ENCODE peak calls at places on chromosomes 13 and 19, in eight cellular contexts. A is body of pancreas, I is tibial artery, Y is A549, Z is gastrocnemius medialis, C is IMR-90, K is foreskin keratinocyte, M is mucosa of descending colon. O is an unnamed sample. For H3K4me1, the result is how much of the 10 kb centered on the place peaks cover.

GRCh38 chr19:29811125-29812079 is at the start of gene CCNE1:
- DNase-seq in A (peak), I (peak), Y (peak), Z (peak), C (peak), K (peak), M (peak), O (peak)

GRCh38 chr13:35920816-35921215 is 210.4 kb downstream of the DCLK1 start:
- DNase-seq in A (no peak), I (no peak), Y (no peak), Z (no peak), C (no peak), K (no peak), M (no peak), O (no peak)

GRCh38 chr13:43908156-43909126 is 28.7 kb downstream of the LACC1 start:
- DNase-seq in A (peak), I (no peak), Y (peak), Z (no peak), C (peak), K (peak), M (peak), O (peak)

GRCh38 chr19:30070970-30071632 is 129.1 kb downstream of the URI1 start:
- DNase-seq in A (no peak), I (peak), Y (no peak), Z (no peak), C (no peak), K (no peak), M (no peak), O (no peak)

GRCh38 chr13:57630661-57631606 is 610 bp upstream of the PCDH17 start:
- DNase-seq in A (peak), I (no peak), Y (no peak), Z (no peak), C (no peak), K (peak), M (no peak), O (no peak)

GRCh38 chr13:52931913-52932312 is 83.5 kb upstream of the PCDH8 start:
- DNase-seq in A (no peak), I (no peak), Y (no peak), Z (no peak), C (no peak), K (no peak), M (no peak), O (no peak)

GRCh38 chr13:50990050-50990449 is 80.5 kb downstream of the RNASEH2B start:
- DNase-seq in A (no peak), I (no peak), Y (no peak), Z (no peak), C (no peak), K (no peak), M (no peak), O (no peak)

GRCh38 chr13:77113496-77113895 is 86.5 kb upstream of the FBXL3 start:
- DNase-seq in A (no peak), I (no peak), Y (no peak), Z (no peak), C (no peak), K (no peak), M (no peak), O (no peak)

GRCh38 chr13:29284726-29285125 is 310.8 kb downstream of the SLC7A1 start:
- DNase-seq in A (no peak), I (no peak), Y (no peak), Z (no peak), C (no peak), K (no peak), M (no peak), O (no peak)

GRCh38 chr19:35648017-35648961 is at the start of gene COX6B1:
- DNase-seq in A (peak), I (peak), Y (peak), Z (peak), C (peak), K (peak), M (peak), O (peak)

GRCh38 chr13:113064534-113065405 is 40.8 kb upstream of the F7 start:
- DNase-seq in A (no peak), I (no peak), Y (peak), Z (no peak), C (peak), K (peak), M (no peak), O (no peak)

GRCh38 chr19:53308339-53308811 is 25.2 kb upstream of the ZNF845 start:
- DNase-seq in A (peak), I (no peak), Y (no peak), Z (no peak), C (no peak), K (no peak), M (peak), O (no peak)

GRCh38 chr19:46963093-46963734 is 56.4 kb upstream of the NPAS1 start:
- DNase-seq in A (no peak), I (no peak), Y (no peak), Z (no peak), C (peak), K (no peak), M (no peak), O (no peak)

GRCh38 chr13:110799246-110800236 is 86.0 kb downstream of the ING1 start:
- DNase-seq in A (peak), I (peak), Y (no peak), Z (no peak), C (peak), K (no peak), M (no peak), O (peak)

GRCh38 chr13:99384468-99384867 is 77.3 kb upstream of the GPR183 start:
- DNase-seq in A (no peak), I (no peak), Y (no peak), Z (no peak), C (no peak), K (no peak), M (no peak), O (no peak)

GRCh38 chr13:26785845-26786630 is 25.5 kb upstream of the GPR12 start:
- DNase-seq in A (peak), I (no peak), Y (no peak), Z (peak), C (no peak), K (no peak), M (peak), O (peak)

GRCh38 chr13:108947551-108948030 is 318.2 kb downstream of the MYO16 start:
- DNase-seq in A (peak), I (peak), Y (no peak), Z (peak), C (peak), K (no peak), M (no peak), O (peak)

GRCh38 chr19:23799321-23799720 is 40.6 kb upstream of the ZNF681 start:
- DNase-seq in A (peak), I (no peak), Y (no peak), Z (no peak), C (no peak), K (no peak), M (no peak), O (no peak)

GRCh38 chr19:45881909-45882528 is 3.9 kb downstream of the IRF2BP1 start:
- DNase-seq in A (peak), I (no peak), Y (no peak), Z (no peak), C (no peak), K (no peak), M (peak), O (no peak)
- H3K4me1 ChIP-seq in A (half or more), I (half or more), Y (under half), Z (under half), C (under half), K (under half), M (half or more), O (under half)

GRCh38 chr19:17775991-17776803 is 18.7 kb upstream of the B3GNT3 start:
- DNase-seq in A (no peak), I (no peak), Y (no peak), Z (no peak), C (peak), K (no peak), M (no peak), O (no peak)
- TF ChIP-seq CTCF in A (no peak), I (no peak), Y (no peak), Z (no peak), C (no peak), K (no peak), M (no peak), O (no peak)

GRCh38 chr19:1852294-1852646 is 4.0 kb upstream of the REXO1 start:
- DNase-seq in A (no peak), I (no peak), Y (no peak), Z (no peak), C (no peak), K (no peak), M (no peak), O (no peak)

GRCh38 chr19:1851581-1852293 is 3.5 kb upstream of the REXO1 start:
- DNase-seq in A (no peak), I (no peak), Y (no peak), Z (no peak), C (no peak), K (no peak), M (no peak), O (no peak)

GRCh38 chr19:1853295-1854031 is 5.2 kb upstream of the REXO1 start:
- DNase-seq in A (peak), I (peak), Y (peak), Z (peak), C (peak), K (peak), M (peak), O (peak)

GRCh38 chr19:1854032-1854541 is 5.8 kb upstream of the REXO1 start:
- DNase-seq in A (no peak), I (peak), Y (no peak), Z (no peak), C (no peak), K (no peak), M (no peak), O (no peak)

DNA sequence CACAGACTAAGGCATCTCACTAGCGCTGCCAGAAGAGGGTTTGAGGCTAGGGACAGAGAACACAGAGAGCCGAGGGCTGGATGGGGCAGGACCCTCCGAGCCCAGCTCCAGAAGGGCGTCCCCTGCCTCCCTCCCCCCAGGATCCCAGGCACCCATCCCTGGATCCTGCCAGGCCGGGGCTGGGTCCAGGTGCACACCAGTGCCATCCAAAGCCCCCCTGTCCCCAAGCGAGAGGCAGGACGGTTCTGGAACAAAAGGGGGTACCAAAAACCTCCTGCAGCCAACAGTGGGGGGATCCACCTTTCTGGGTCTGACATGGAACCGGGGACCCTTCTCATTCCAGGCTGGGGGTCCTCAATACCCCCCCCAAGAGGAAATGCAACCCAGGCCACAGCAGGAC is 4.4 kb upstream of the REXO1 start:
- DNase-seq in A (no peak), I (no peak), Y (no peak), Z (no peak), C (no peak), K (no peak), M (no peak), O (no peak)
- H3K4me1 ChIP-seq in A (under half), I (half or more), Y (half or more), Z (under half), C (under half), K (under half), M (under half), O (under half)

GRCh38 chr19:38442736-38443135 is 9.2 kb downstream of the RYR1 start:
- DNase-seq in A (no peak), I (no peak), Y (no peak), Z (no peak), C (no peak), K (no peak), M (no peak), O (no peak)

GRCh38 chr19:38444026-38444425 is 10.5 kb downstream of the RYR1 start:
- DNase-seq in A (no peak), I (no peak), Y (no peak), Z (no peak), C (no peak), K (no peak), M (no peak), O (no peak)

GRCh38 chr19:38443458-38444001 is 10.0 kb downstream of the RYR1 start:
- DNase-seq in A (no peak), I (no peak), Y (no peak), Z (no peak), C (no peak), K (no peak), M (no peak), O (no peak)

GRCh38 chr19:38440592-38440991 is 7.1 kb downstream of the RYR1 start:
- DNase-seq in A (no peak), I (no peak), Y (no peak), Z (no peak), C (no peak), K (no peak), M (no peak), O (no peak)

GRCh38 chr19:38441660-38442348 is 8.3 kb downstream of the RYR1 start:
- DNase-seq in A (no peak), I (no peak), Y (no peak), Z (no peak), C (no peak), K (no peak), M (no peak), O (no peak)
- TF ChIP-seq CTCF in A (no peak), I (no peak), Y (no peak), Z (no peak), C (no peak), K (peak), M (no peak), O (no peak)

GRCh38 chr13:30742896-30743295 is 7.6 kb downstream of the ALOX5AP start:
- DNase-seq in A (no peak), I (no peak), Y (no peak), Z (no peak), C (no peak), K (no peak), M (no peak), O (no peak)

GRCh38 chr13:30743319-30744055 is 8.1 kb downstream of the ALOX5AP start:
- DNase-seq in A (peak), I (peak), Y (peak), Z (no peak), C (peak), K (peak), M (peak), O (no peak)

GRCh38 chr13:30744056-30744684 is 8.8 kb downstream of the ALOX5AP start:
- DNase-seq in A (peak), I (no peak), Y (peak), Z (peak), C (peak), K (no peak), M (peak), O (no peak)

GRCh38 chr13:30745917-30746686 is 10.8 kb downstream of the ALOX5AP start:
- DNase-seq in A (peak), I (no peak), Y (no peak), Z (peak), C (no peak), K (no peak), M (peak), O (no peak)

DNA sequence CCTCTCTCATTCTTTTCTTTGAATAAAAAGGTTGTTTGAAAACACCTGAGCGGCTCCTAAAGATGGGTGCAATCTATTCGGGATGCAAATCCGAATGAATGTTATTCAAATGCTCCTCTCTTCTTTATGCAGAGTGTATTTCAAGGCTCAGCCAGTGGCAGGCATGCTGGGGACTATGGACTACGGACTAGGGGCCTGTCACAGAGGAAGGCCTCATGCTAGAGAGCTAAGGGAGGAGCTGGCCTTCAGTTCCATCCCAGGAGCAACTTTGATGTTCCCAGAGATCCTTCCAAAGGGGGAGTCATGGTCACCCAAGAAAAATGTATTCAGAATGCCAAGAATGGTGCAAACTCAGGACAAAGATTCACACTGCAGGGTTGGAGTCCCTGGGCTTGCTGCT is 9.3 kb downstream of the ALOX5AP start:
- DNase-seq in A (no peak), I (no peak), Y (no peak), Z (no peak), C (no peak), K (no peak), M (no peak), O (no peak)
- H3K4me1 ChIP-seq in A (under half), I (under half), Y (half or more), Z (under half), C (under half), K (under half), M (under half), O (under half)

GRCh38 chr13:46515793-46516192 is 37.2 kb upstream of the LRCH1 start:
- DNase-seq in A (no peak), I (no peak), Y (no peak), Z (no peak), C (no peak), K (no peak), M (no peak), O (no peak)
- TF ChIP-seq CTCF in A (no peak), I (no peak), Y (no peak), Z (no peak), C (no peak), K (no peak), M (no peak), O (no peak)

DNA sequence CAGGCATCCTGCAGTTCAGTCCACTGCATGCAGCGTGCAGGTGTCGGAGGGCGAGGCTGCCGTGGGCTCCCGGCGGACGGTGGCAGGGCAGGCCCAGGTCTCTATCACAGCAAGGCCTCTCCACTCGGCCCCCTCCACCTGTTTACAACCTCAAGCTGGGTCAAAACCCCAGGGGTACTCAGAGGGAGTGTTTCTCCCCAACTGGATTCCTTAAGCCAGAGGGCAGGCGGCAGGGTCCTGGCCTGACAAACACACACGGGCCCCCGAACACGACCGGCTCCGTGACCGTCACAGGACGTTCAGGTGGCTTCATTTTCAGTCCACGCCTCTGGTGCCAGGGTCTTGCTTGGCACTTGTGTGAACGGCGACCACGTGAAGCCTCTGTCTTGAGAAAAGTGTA is 23.5 kb downstream of the RASA3 start:
- DNase-seq in A (no peak), I (peak), Y (no peak), Z (peak), C (no peak), K (no peak), M (peak), O (peak)
- H3K4me1 ChIP-seq in A (under half), I (under half), Y (under half), Z (half or more), C (half or more), K (under half), M (under half), O (under half)

DNA sequence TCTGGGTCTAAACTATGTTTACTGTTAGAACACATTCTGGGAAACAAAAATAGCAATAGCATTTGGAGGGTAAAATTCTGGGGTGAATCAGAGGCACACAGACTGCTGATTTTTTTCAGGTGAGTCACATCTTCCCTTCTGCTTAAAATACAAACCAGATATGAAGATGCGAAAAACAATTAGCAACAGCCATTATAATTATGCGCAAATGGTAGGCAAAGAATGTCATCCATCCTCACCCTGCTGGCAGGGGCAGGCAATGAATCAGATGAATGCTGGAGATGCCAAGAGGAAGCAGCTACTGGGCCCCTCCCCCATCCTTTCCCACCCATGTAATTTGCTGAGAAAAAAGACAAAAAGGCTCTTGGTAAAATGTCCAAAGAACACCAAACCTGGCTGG is 282.9 kb downstream of the KLF5 start:
- DNase-seq in A (no peak), I (no peak), Y (no peak), Z (no peak), C (peak), K (peak), M (no peak), O (no peak)
- TF ChIP-seq CTCF in A (no peak), I (no peak), Y (no peak), Z (no peak), C (no peak), K (peak), M (no peak), O (no peak)

O was measured in tibial nerve.